ENCODE peak calls at places on chromosomes 16 and 17, in nine cellular contexts. L is endodermal cell, Y is H7, Z is NCI-H1436, J is activated T-cell treated with anti-CD3 and anti-CD28 coated beads for 4 hours, C is GM23338, G is PC-3, Q is nucleus accumbens, S is KG1. F is an unnamed sample.

GRCh38 chr17:60773552-60773951 is 95.9 kb downstream of the BCAS3 start:
- DNase-seq in L (no peak), Y (no peak), Z (no peak), J (no peak), C (no peak), G (no peak), Q (no peak), S (no peak), F (no peak)

GRCh38 chr16:54204756-54205155 is 81.8 kb downstream of the IRX3 start:
- DNase-seq in L (no peak), Y (no peak), Z (no peak), J (no peak), C (no peak), G (no peak), Q (peak; percentile 26), S (no peak), F (no peak)

GRCh38 chr17:81517009-81517338 is 4.4 kb upstream of the ACTG1 start:
- DNase-seq in L (no peak), Y (no peak), Z (no peak), J (no peak), C (no peak), G (no peak), Q (no peak), S (no peak), F (no peak)

GRCh38 chr17:7124923-7125322 is 10.3 kb upstream of the ASGR2 start:
- DNase-seq in L (no peak), Y (no peak), Z (no peak), J (no peak), C (no peak), G (no peak), Q (no peak), S (no peak), F (no peak)

GRCh38 chr17:31854672-31855071 is 4.4 kb downstream of the COPRS start:
- DNase-seq in L (no peak), Y (no peak), Z (no peak), J (no peak), C (no peak), G (no peak), Q (no peak), S (no peak), F (no peak)

GRCh38 chr17:73759324-73760185 is 115.3 kb upstream of the SDK2 start:
- DNase-seq in L (peak; percentile 64), Y (no peak), Z (peak; percentile 77), J (no peak), C (no peak), G (no peak), Q (no peak), S (no peak), F (no peak)

GRCh38 chr16:89051521-89052166 is 42.0 kb upstream of the ACSF3 start:
- DNase-seq in L (no peak), Y (no peak), Z (no peak), J (no peak), C (no peak), G (no peak), Q (no peak), S (no peak), F (no peak)

GRCh38 chr17:71600137-71600789 is 520.6 kb upstream of the SOX9 start:
- DNase-seq in L (no peak), Y (no peak), Z (peak; percentile 21), J (no peak), C (no peak), G (no peak), Q (no peak), S (no peak), F (no peak)

GRCh38 chr16:10957771-10958486 is 13.6 kb downstream of the CLEC16A start:
- DNase-seq in L (no peak), Y (no peak), Z (no peak), J (no peak), C (no peak), G (peak; percentile 43), Q (no peak), S (no peak), F (no peak)

GRCh38 chr16:11696266-11697012 is 28.2 kb downstream of the SNN start:
- DNase-seq in L (no peak), Y (no peak), Z (no peak), J (no peak), C (no peak), G (no peak), Q (no peak), S (no peak), F (no peak)

GRCh38 chr17:77034677-77035424 is 105.9 kb upstream of the SEC14L1 start:
- DNase-seq in L (no peak), Y (peak; percentile 43), Z (no peak), J (no peak), C (no peak), G (no peak), Q (no peak), S (no peak), F (no peak)

GRCh38 chr17:77140878-77141767 is at the start of gene SEC14L1:
- DNase-seq in L (peak; percentile 93), Y (peak; percentile 88), Z (no peak), J (peak; percentile 8), C (peak; percentile 78), G (peak; percentile 66), Q (no peak), S (no peak), F (peak; percentile 60)

GRCh38 chr16:30615358-30616076 is 5.3 kb upstream of the ZNF689 start:
- DNase-seq in L (peak; percentile 96), Y (peak; percentile 90), Z (no peak), J (peak; percentile 38), C (peak; percentile 95), G (peak; percentile 50), Q (no peak), S (no peak), F (peak; percentile 83)

F was measured in iPS-NIHi11.